ENCODE peak calls at places on chromosomes 13 and 19, in seven cellular contexts. Z is AG04450; O is CD8-positive, alpha-beta memory T cell; C is activated T-helper 1 cell treated with Interleukin-2 at 50 U/mL for 16 hours; I is A549; K is stimulated activated CD4-positive, alpha-beta T cell treated with anti-CD3 and anti-CD28 coated beads, Interleukin-12 subunit alpha, Interleukin-12 subunit beta, amount 100 ng/mL, for 4 hours; G is right cardiac atrium. Q is an unnamed sample.

GRCh38 chr13:112931028-112931934 is 37.7 kb upstream of the MCF2L start:
- DNase-seq in G (no peak), I (peak), Z (peak), C (no peak), O (no peak), K (no peak), Q (peak)

GRCh38 chr13:37313383-37313782 is 207.9 kb upstream of the CSNK1A1L start:
- DNase-seq in G (no peak), Z (peak), O (no peak), C (no peak), K (no peak), I (no peak), Q (no peak)

GRCh38 chr13:67299072-67299635 is 69.0 kb upstream of the PCDH9 start:
- DNase-seq in G (no peak), Z (peak), O (no peak), C (no peak), I (no peak), K (no peak), Q (peak)

GRCh38 chr19:7507884-7508283 is 8.0 kb upstream of the ZNF358 start:
- DNase-seq in K (no peak), I (peak), Z (peak), C (no peak), O (no peak), G (peak), Q (no peak)

GRCh38 chr13:113665582-113666323 is 1.3 kb upstream of the GRK1 start:
- DNase-seq in C (no peak), Z (no peak), K (no peak), O (no peak), G (no peak), I (no peak), Q (no peak)

GRCh38 chr19:38952395-38953165 is 21.8 kb downstream of the MRPS12 start:
- DNase-seq in G (no peak), I (peak), O (peak), Z (no peak), C (no peak), K (no peak), Q (no peak)

GRCh38 chr19:45315304-45315703 is 7.4 kb downstream of the CKM start:
- DNase-seq in K (no peak), C (no peak), I (no peak), G (no peak), O (no peak), Z (no peak), Q (no peak)

GRCh38 chr13:108855737-108856387 is 226.5 kb downstream of the MYO16 start:
- DNase-seq in Z (no peak), O (no peak), K (no peak), G (no peak), C (no peak), I (no peak), Q (no peak)

GRCh38 chr19:11007376-11007775 is 46.5 kb downstream of the SMARCA4 start:
- DNase-seq in G (no peak), C (no peak), Z (no peak), I (no peak), K (no peak), O (no peak), Q (no peak)

GRCh38 chr13:41005709-41006108 is 13.4 kb downstream of the ELF1 start:
- DNase-seq in Z (no peak), K (no peak), I (no peak), C (no peak), G (no peak), O (no peak), Q (no peak)

GRCh38 chr19:10010247-10010691 is at the start of gene COL5A3:
- DNase-seq in K (no peak), O (no peak), Z (no peak), I (no peak), C (no peak), G (peak), Q (no peak)

GRCh38 chr13:43473437-43473836 is 313.3 kb downstream of the ENOX1 start:
- DNase-seq in I (no peak), K (no peak), Z (no peak), G (no peak), C (no peak), O (no peak), Q (no peak)

GRCh38 chr19:49614096-49614857 is 23.3 kb downstream of the PRR12 start:
- DNase-seq in K (no peak), O (no peak), Z (peak), G (no peak), C (no peak), I (peak), Q (peak)

GRCh38 chr13:98041081-98041820 is 87.8 kb downstream of the IPO5 start:
- DNase-seq in C (no peak), K (no peak), Z (no peak), G (no peak), O (no peak), I (no peak), Q (no peak)

GRCh38 chr13:54593504-54593903 is 1564.9 kb downstream of the OLFM4 start:
- DNase-seq in Z (no peak), O (no peak), I (no peak), G (no peak), C (no peak), K (no peak), Q (no peak)

GRCh38 chr13:113742000-113742441 is 17.0 kb upstream of the TMEM255B start:
- DNase-seq in G (peak), O (no peak), C (no peak), I (no peak), Z (no peak), K (no peak), Q (no peak)

GRCh38 chr19:30153326-30154210 is 211.5 kb downstream of the URI1 start:
- DNase-seq in C (no peak), O (no peak), Z (no peak), K (no peak), I (no peak), G (no peak), Q (no peak)

GRCh38 chr13:53023246-53023645 is 5.4 kb upstream of the OLFM4 start:
- DNase-seq in Z (no peak), C (no peak), G (no peak), K (no peak), O (no peak), I (no peak), Q (no peak)

GRCh38 chr13:45447050-45447661 is 17.6 kb upstream of the COG3 start:
- DNase-seq in I (no peak), G (no peak), C (no peak), Z (no peak), K (no peak), O (no peak), Q (no peak)

GRCh38 chr13:20702945-20703784 is at the start of gene IL17D:
- DNase-seq in C (no peak), I (no peak), Z (no peak), K (peak), G (no peak), O (peak), Q (no peak)

GRCh38 chr13:110450016-110450900 is 111.3 kb downstream of the RAB20 start:
- DNase-seq in I (no peak), Z (no peak), G (no peak), O (no peak), K (no peak), C (no peak), Q (no peak)

GRCh38 chr13:111251646-111252448 is 68.6 kb upstream of the TEX29 start:
- DNase-seq in O (no peak), K (no peak), G (no peak), Z (no peak), I (no peak), C (no peak), Q (no peak)

GRCh38 chr19:37470216-37470615 is 1.1 kb downstream of the ZNF570 start:
- DNase-seq in K (no peak), I (no peak), C (no peak), O (no peak), Z (no peak), G (no peak), Q (no peak)

GRCh38 chr19:11652056-11652455 is 54.8 kb downstream of the ZNF627 start:
- DNase-seq in C (no peak), O (no peak), K (no peak), G (no peak), Z (no peak), I (no peak), Q (no peak)

GRCh38 chr13:74251778-74252519 is 117.7 kb upstream of the KLF12 start:
- DNase-seq in K (no peak), I (no peak), O (no peak), Z (no peak), G (peak), C (no peak), Q (no peak)

Q was measured in BJ.